ENCODE peak calls at places on chromosome 9, in seven cellular contexts. D, J, E, U, M, R and I are unnamed samples.

GRCh38 chr9:136754626-136755284 is 3.3 kb downstream of the LCN8 start:
- DNase-seq in U (no peak), E (peak), M (peak), J (no peak), D (no peak), R (no peak), I (peak)

GRCh38 chr9:109856785-109857184 is 76.8 kb downstream of the PALM2AKAP2 start:
- DNase-seq in R (no peak), D (no peak), M (no peak), E (peak), J (peak), U (no peak), I (peak)

GRCh38 chr9:79470957-79471356 is 100.8 kb upstream of the TLE4 start:
- DNase-seq in R (peak), J (no peak), D (no peak), E (no peak), M (no peak), U (no peak), I (peak)

GRCh38 chr9:137479315-137479861 is 20.3 kb upstream of the NSMF start:
- DNase-seq in R (peak), E (no peak), U (no peak), M (no peak), J (peak), D (peak), I (peak)

GRCh38 chr9:90873422-90873821 is 71.8 kb downstream of the SYK start:
- DNase-seq in R (no peak), E (no peak), U (no peak), J (no peak), D (no peak), M (no peak), I (no peak)

GRCh38 chr9:78685471-78685870 is 388.5 kb downstream of the PSAT1 start:
- DNase-seq in R (no peak), U (peak), D (peak), J (no peak), E (no peak), M (no peak), I (no peak)

GRCh38 chr9:131888923-131889322 is 149.0 kb upstream of the RAPGEF1 start:
- DNase-seq in E (no peak), R (no peak), J (no peak), U (no peak), D (no peak), M (no peak), I (no peak)

GRCh38 chr9:37953775-37954437 is 50.0 kb upstream of the SLC25A51 start:
- DNase-seq in M (no peak), E (no peak), R (peak), J (peak), U (no peak), D (peak), I (peak)

GRCh38 chr9:4762108-4762888 is 21.3 kb upstream of the AK3 start:
- DNase-seq in M (peak), J (peak), R (peak), U (peak), D (peak), E (peak), I (peak)

GRCh38 chr9:88775037-88775471 is 216.2 kb upstream of the S1PR3 start:
- DNase-seq in U (no peak), M (no peak), J (peak), D (peak), R (peak), E (no peak), I (no peak)

GRCh38 chr9:17807670-17808282 is 228.9 kb downstream of the SH3GL2 start:
- DNase-seq in D (no peak), R (no peak), J (no peak), M (no peak), U (no peak), E (no peak), I (peak)

GRCh38 chr9:126307306-126308061 is 19.1 kb upstream of the MVB12B start:
- DNase-seq in R (no peak), M (no peak), U (no peak), J (no peak), E (no peak), D (peak), I (no peak)

GRCh38 chr9:113929634-113930092 is 53.6 kb downstream of the ZNF618 start:
- DNase-seq in E (no peak), J (peak), M (no peak), R (no peak), D (no peak), U (no peak), I (no peak)

GRCh38 chr9:136543830-136544548 is 1.9 kb downstream of the NOTCH1 start:
- DNase-seq in R (no peak), E (no peak), M (no peak), U (no peak), D (no peak), J (no peak), I (no peak)

GRCh38 chr9:136328011-136328621 is 777 bp downstream of the GPSM1 start:
- DNase-seq in E (no peak), U (no peak), J (no peak), R (no peak), D (no peak), M (no peak), I (no peak)

GRCh38 chr9:109766351-109766750 is 13.6 kb upstream of the PALM2AKAP2 start:
- DNase-seq in J (peak), D (peak), M (no peak), R (peak), U (no peak), E (no peak), I (no peak)

GRCh38 chr9:131823701-131824146 is 83.8 kb upstream of the RAPGEF1 start:
- DNase-seq in R (no peak), M (no peak), J (no peak), D (no peak), U (no peak), E (no peak), I (no peak)

GRCh38 chr9:90881648-90882047 is 80.0 kb downstream of the SYK start:
- DNase-seq in J (no peak), U (no peak), E (no peak), R (no peak), M (no peak), D (no peak), I (no peak)

GRCh38 chr9:80012557-80013330 is 441.0 kb downstream of the TLE4 start:
- DNase-seq in D (no peak), M (no peak), R (no peak), J (no peak), E (no peak), U (no peak), I (no peak)

DNA sequence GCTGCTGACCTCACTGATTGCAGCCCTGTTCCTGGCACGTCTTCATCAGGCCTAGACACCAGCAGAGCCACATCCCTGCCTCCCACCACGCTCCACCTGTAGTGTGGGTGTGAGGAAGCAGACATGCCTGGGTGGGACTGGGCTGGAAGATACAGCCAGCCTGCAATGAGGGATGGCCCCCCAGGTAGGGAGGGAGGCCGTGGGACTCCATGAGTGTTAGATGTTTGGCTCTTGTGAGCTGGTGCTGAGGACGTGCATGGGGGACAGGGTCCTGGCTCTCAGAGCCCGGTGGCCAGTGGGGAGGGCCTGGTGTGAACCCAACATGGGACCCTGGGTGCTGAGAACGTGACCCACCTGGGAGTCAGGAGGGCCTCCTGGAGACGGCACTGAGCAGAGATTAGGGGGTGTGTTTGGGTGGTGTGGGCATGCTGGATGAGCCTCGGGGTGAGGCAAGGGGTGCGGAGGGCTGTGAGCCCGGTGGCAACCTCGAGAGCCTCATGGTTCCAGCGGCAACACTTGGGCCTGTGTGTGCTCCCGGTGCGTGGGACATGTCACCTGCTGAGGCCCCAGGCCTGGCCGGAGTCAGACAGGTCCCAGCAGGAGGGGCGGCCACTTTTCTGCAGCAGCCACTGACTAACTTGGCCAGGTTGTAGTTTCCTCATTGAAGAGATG is 87.6 kb downstream of the PHF2 start:
- DNase-seq in E (no peak), M (no peak), D (no peak), R (no peak), U (no peak), J (no peak), I (no peak)
- H2BK120ac ChIP-seq in E (no peak), M (no peak), D (no peak), R (no peak), U (no peak), J (no peak), I (no peak)

DNA sequence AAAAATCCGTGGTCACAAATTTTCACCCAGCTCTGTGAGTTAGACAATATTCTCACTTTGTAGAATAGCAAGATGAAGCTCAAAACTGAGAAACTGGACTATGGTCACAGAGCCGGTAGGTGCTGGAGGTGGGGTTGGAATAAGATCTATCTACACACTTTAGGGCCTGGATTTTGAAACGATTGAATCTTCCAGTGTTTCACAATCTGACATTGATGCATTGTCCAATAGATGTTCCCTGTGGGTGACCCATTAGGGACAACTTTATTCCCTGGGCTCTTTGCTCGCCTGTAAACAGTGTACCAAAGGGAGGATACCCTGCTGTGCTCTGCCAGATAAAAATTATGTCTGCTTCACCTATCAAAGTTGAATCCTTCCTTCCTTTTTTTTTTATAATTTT is 145.4 kb upstream of the MPDZ start:
- DNase-seq in U (no peak), M (no peak), D (no peak), R (no peak), E (no peak), J (no peak), I (no peak)
- H2BK120ac ChIP-seq in U (no peak), M (no peak), D (no peak), R (no peak), E (no peak), J (no peak), I (no peak)

GRCh38 chr9:20437466-20437865 is 184.8 kb downstream of the MLLT3 start:
- DNase-seq in D (peak), U (no peak), J (peak), R (no peak), M (no peak), E (no peak), I (no peak)
- H2BK120ac ChIP-seq in D (no peak), U (no peak), J (no peak), R (no peak), M (no peak), E (no peak), I (no peak)

GRCh38 chr9:7300484-7300883 is 499.1 kb downstream of the DMAC1 start:
- DNase-seq in M (no peak), J (no peak), R (no peak), U (no peak), D (no peak), E (no peak), I (no peak)
- H2BK120ac ChIP-seq in M (no peak), J (no peak), R (no peak), U (no peak), D (no peak), E (no peak), I (no peak)

GRCh38 chr9:112795946-112796345 is 45.4 kb downstream of the SNX30 start:
- DNase-seq in J (no peak), D (no peak), E (no peak), M (no peak), R (no peak), U (no peak), I (no peak)
- H2BK120ac ChIP-seq in J (no peak), D (no peak), E (no peak), M (no peak), R (no peak), U (no peak), I (no peak)